ENCODE peak calls at places on chromosomes 3 and 15, in five cellular contexts. S, M, D, H and U are unnamed samples.

GRCh38 chr3:130748520-130748919 is 1.9 kb upstream of the PIK3R4 start:
- DNase-seq in S (no peak), M (no peak), D (no peak), H (no peak), U (no peak)

GRCh38 chr15:76162050-76162425 is 102.3 kb downstream of the TMEM266 start:
- DNase-seq in S (no peak), M (no peak), D (no peak), H (no peak), U (no peak)

GRCh38 chr3:56753206-56753605 is 48.5 kb downstream of the ARHGEF3 start:
- DNase-seq in S (peak; percentile 39), M (peak; percentile 7), D (peak; percentile 16), H (no peak), U (no peak)

GRCh38 chr3:17195856-17196604 is 311.3 kb downstream of the PLCL2 start:
- DNase-seq in S (no peak), M (no peak), D (no peak), H (no peak), U (no peak)

GRCh38 chr15:36738817-36739216 is 159.4 kb downstream of the CDIN1 start:
- DNase-seq in S (no peak), M (no peak), D (no peak), H (no peak), U (no peak)

GRCh38 chr15:81950841-81951414 is 94.9 kb downstream of the MEX3B start:
- DNase-seq in S (no peak), M (peak; percentile 19), D (no peak), H (no peak), U (peak; percentile 45)

GRCh38 chr3:81910244-81910852 is 148.9 kb upstream of the GBE1 start:
- DNase-seq in S (peak; percentile 20), M (peak; percentile 9), D (no peak), H (no peak), U (peak; percentile 5)

GRCh38 chr3:193847402-193847801 is 254.4 kb downstream of the OPA1 start:
- DNase-seq in S (no peak), M (no peak), D (no peak), H (no peak), U (no peak)

GRCh38 chr3:66037986-66038369 is 740 bp downstream of the MAGI1 start:
- DNase-seq in S (no peak), M (peak; percentile 13), D (no peak), H (no peak), U (peak; percentile 19)

GRCh38 chr3:13581485-13582365 is 32.8 kb downstream of the FBLN2 start:
- DNase-seq in S (peak; percentile 37), M (no peak), D (no peak), H (no peak), U (no peak)

GRCh38 chr3:25648107-25648535 is 16.6 kb downstream of the TOP2B start:
- DNase-seq in S (peak; percentile 88), M (peak; percentile 50), D (peak; percentile 70), H (peak; percentile 54), U (peak; percentile 41)

GRCh38 chr3:132211896-132212295 is 105.3 kb upstream of the ACP3 start:
- DNase-seq in S (no peak), M (no peak), D (no peak), H (no peak), U (no peak)

GRCh38 chr3:123153124-123153523 is 48.6 kb upstream of the SEC22A start:
- DNase-seq in S (no peak), M (no peak), D (no peak), H (no peak), U (no peak)